ENCODE peak calls at places on chromosomes 4 and X, in six cellular contexts. R is Panc1, M is K562, I is HCT116, E is GM23338, F is GM12878. W is an unnamed sample.

GRCh38 chrX:107025538-107025937 is 25.5 kb upstream of the MORC4 start:
- DNase-seq in R (peak; percentile 28), M (peak; percentile 38), I (peak; percentile 27), E (peak; percentile 54), F (no peak), W (no peak)

GRCh38 chr4:107896158-107896645 is 35.1 kb upstream of the CYP2U1 start:
- DNase-seq in R (peak; percentile 69), M (no peak), I (peak; percentile 92), E (no peak), F (no peak), W (no peak)

GRCh38 chr4:110624016-110624770 is 1.3 kb upstream of the PITX2 start:
- DNase-seq in R (no peak), M (no peak), I (no peak), E (peak; percentile 10), F (no peak), W (no peak)

GRCh38 chr4:77074961-77075855 is 581 bp downstream of the CCNI start:
- DNase-seq in R (no peak), M (peak; percentile 90), I (no peak), E (peak; percentile 80), F (no peak), W (peak; percentile 66)

GRCh38 chr4:152935661-152936445 is at the start of gene FHDC1:
- DNase-seq in R (no peak), M (peak; percentile 80), I (peak; percentile 29), E (peak; percentile 93), F (no peak), W (peak; percentile 14)

GRCh38 chr4:127139788-127140286 is 492.9 kb upstream of the INTU start:
- DNase-seq in R (no peak), M (no peak), I (no peak), E (no peak), F (no peak), W (no peak)

GRCh38 chr4:95020521-95020920 is 262.8 kb downstream of the BMPR1B start:
- DNase-seq in R (no peak), M (no peak), I (no peak), E (no peak), F (no peak), W (no peak)

GRCh38 chr4:22473268-22473667 is 42.6 kb downstream of the ADGRA3 start:
- DNase-seq in R (no peak), M (no peak), I (no peak), E (no peak), F (no peak), W (no peak)

GRCh38 chrX:56728752-56729151 is 291 bp upstream of the NBDY start:
- DNase-seq in R (no peak), M (peak; percentile 3), I (no peak), E (peak; percentile 7), F (no peak), W (no peak)

GRCh38 chr4:24745172-24745895 is 50.0 kb upstream of the SOD3 start:
- DNase-seq in R (no peak), M (no peak), I (no peak), E (no peak), F (no peak), W (no peak)

GRCh38 chrX:125203737-125204578 is 115.7 kb upstream of the TEX13C start:
- DNase-seq in R (no peak), M (peak; percentile 15), I (no peak), E (peak; percentile 59), F (no peak), W (peak; percentile 18)

GRCh38 chrX:133999013-133999705 is 13.8 kb upstream of the GPC3 start:
- DNase-seq in R (no peak), M (no peak), I (no peak), E (no peak), F (no peak), W (no peak)

GRCh38 chr4:185695743-185696142 is 116.3 kb downstream of the SORBS2 start:
- DNase-seq in R (no peak), M (no peak), I (no peak), E (no peak), F (no peak), W (no peak)

GRCh38 chrX:118188977-118189376 is 72.4 kb upstream of the KLHL13 start:
- DNase-seq in R (no peak), M (no peak), I (no peak), E (no peak), F (no peak), W (no peak)

GRCh38 chr4:53558061-53558801 is 33.1 kb downstream of the LNX1 start:
- DNase-seq in R (no peak), M (no peak), I (no peak), E (peak; percentile 44), F (no peak), W (no peak)

GRCh38 chr4:36215627-36216026 is 28.7 kb downstream of the ARAP2 start:
- DNase-seq in R (no peak), M (no peak), I (no peak), E (no peak), F (no peak), W (no peak)

DNA sequence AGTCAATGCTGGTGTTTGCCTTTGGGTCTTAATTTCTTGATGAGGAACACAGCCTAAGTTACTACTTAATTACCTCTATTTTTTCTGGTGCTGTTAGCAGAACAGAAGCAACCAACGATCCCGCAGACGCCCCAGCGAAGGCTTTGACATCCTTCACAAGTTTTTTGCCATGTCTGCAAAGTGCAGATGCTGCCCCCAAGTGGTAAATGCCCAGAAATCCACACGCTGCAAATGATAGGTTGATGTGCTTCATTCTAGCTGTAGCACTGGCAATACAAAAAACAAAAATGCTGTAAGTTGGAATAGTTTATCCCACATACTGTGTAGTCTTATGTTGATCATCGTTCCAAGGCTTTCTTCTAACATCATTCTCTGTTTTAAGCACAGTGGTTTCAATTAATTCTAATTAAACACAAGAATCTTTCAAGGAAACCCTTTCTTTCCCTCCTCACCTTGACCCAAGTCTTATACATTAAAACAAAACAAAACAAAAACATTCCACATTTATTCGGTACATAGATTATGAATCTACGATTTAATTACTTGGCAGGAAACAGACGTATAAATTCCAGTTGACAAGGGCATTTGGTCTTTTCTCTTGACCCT is 1.2 kb downstream of the PNPLA4 start:
- DNase-seq in R (no peak), M (peak; percentile 78), I (peak; percentile 27), E (peak; percentile 71), F (peak; percentile 51), W (peak; percentile 32)
- TF ChIP-seq REST in R (no peak), M (no peak), I (no peak), E (no peak), F (no peak), W (no peak)

DNA sequence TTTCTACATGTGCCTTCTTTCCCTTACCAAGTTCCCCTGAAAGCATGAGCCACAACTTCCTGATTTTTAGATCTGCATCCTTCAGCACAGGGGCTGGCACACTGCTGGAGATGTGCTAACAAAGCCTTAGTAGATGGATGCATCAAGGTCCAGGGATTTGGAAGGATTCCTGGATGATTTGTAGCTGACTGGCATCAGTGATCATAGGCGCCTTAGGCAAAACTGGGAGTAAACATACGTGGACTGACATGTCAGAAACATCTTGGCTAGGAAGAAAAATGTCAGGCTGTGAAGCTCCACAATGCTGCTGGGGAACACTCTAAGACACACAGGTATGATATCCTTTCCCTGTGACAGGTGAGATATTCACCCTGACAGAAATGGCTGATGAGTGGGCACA is 156.4 kb downstream of the AMELX start:
- DNase-seq in R (no peak), M (no peak), I (no peak), E (no peak), F (no peak), W (no peak)
- TF ChIP-seq POLR2AphosphoS5 in R (no peak), M (no peak), I (no peak), E (no peak), F (no peak), W (no peak)

DNA sequence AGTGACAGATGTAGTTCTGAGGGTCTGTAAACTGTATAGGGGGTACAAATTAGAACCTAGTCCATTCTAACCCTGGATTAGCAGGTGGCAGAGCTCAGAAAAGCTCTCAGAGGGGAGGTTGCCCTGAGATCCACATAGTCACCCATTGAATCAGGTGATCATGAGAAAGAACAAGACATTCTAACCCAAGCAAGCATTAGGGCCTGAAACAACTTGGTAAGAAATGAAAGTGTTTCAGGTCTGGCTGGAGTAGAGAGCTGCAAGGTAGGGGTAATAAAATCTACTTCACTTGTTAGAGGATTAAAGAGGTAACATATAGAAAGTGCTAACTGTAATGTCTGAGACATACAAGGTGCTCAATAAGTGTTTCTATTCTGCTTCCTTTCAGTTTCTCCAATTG is 8.8 kb upstream of the BMP2K start:
- DNase-seq in R (no peak), M (no peak), I (no peak), E (no peak), F (no peak), W (no peak)
- H3K27ac ChIP-seq in R (no peak overlapping the region), M (no peak overlapping the region), I (no peak overlapping the region), E (no peak overlapping the region), F (no peak overlapping the region), W (no peak overlapping the region)

GRCh38 chr4:98838977-98839618 is 89.8 kb downstream of the EIF4E start:
- DNase-seq in R (no peak), M (peak; percentile 72), I (peak; percentile 32), E (no peak), F (no peak), W (peak; percentile 16)
- TF ChIP-seq REST in R (no peak), M (no peak), I (no peak), E (no peak), F (no peak), W (no peak)

DNA sequence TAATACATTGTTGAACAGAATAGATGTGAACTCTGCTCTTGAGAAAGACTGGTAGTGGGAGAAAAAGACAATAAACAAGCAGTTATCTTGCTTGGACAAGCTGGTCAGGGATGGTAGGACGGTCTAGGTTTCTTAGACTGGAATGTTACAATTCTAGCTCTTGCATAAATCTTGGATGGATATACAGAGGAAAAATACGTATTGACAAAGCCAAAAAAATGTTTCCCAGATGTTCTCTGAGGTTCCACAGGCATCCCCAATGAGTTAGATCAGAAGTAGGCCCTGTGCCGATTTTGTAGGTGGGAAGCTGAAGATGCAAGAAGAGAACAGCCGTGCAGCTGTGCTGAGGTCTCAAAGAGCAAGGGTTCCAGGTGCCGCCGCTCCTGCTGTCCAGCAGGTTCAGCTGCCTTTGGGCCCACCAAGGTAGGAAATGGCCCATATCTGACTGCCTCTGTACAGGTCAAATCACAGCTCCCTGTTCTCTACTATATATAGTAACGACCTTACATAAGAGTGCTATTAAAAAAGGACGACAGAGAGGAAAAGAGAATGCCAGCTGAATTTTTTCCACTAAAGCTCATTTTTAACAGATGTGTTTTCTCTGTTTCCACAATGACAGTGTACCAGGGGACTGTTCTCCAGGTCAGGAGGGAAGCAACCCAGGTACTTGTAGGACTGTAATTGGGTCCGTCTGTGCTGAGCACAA is 155.7 kb downstream of the CBR4 start:
- DNase-seq in R (no peak), M (no peak), I (no peak), E (no peak), F (no peak), W (no peak)
- TF ChIP-seq POLR2AphosphoS5 in R (no peak), M (no peak), I (no peak), E (no peak), F (no peak), W (no peak)

DNA sequence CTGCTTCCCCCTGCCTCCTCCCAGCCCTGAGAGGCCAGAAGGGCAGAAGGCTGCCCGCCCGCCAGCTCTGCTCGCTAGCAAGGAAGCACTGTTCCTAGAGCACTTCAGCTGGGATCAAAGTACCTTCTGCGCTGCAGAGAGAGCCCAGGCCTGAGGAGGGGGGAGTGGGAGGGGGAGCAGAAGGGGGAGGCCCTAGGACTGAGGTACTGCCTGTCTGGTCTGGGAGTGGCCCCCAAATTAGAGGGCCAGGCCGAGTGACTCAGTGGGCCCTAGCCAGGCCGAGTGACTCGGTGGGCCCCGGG is 2.7 kb upstream of the BGN start:
- DNase-seq in R (no peak), M (no peak), I (no peak), E (no peak), F (no peak), W (no peak)
- H3K27ac ChIP-seq in R (no peak overlapping the region), M (no peak overlapping the region), I (no peak overlapping the region), E (no peak overlapping the region), F (no peak overlapping the region), W (no peak overlapping the region)

GRCh38 chr4:120870279-120870673 is 52.2 kb downstream of the PRDM5 start:
- DNase-seq in R (no peak), M (no peak), I (no peak), E (peak; percentile 69), F (no peak), W (no peak)
- TF ChIP-seq REST in R (no peak), M (no peak), I (no peak), E (no peak), F (no peak), W (no peak)